ENCODE peak calls at places on chromosomes 4 and X, in six cellular contexts. One of them, this sample, is unnamed.

GRCh38 chrX:45322382-45322781 is 121.7 kb upstream of the DIPK2B start:
- DNase-seq in mesendoderm: peak
- DNase-seq in neuronal stem cell: no peak
- DNase-seq in IMR-90: peak
- DNase-seq in H1: peak
- DNase-seq in H9: peak
- DNase-seq in this sample: peak

GRCh38 chr4:7614350-7614949 is 179.7 kb upstream of the PSAPL1 start:
- DNase-seq in mesendoderm: no peak
- DNase-seq in neuronal stem cell: no peak
- DNase-seq in IMR-90: no peak
- DNase-seq in H1: no peak
- DNase-seq in H9: no peak
- DNase-seq in this sample: no peak

GRCh38 chrX:12971282-12972003 is 3.5 kb upstream of the TMSB4X start:
- DNase-seq in mesendoderm: no peak
- DNase-seq in neuronal stem cell: no peak
- DNase-seq in IMR-90: no peak
- DNase-seq in H1: no peak
- DNase-seq in H9: no peak
- DNase-seq in this sample: no peak

GRCh38 chr4:115090483-115091075 is 22.8 kb downstream of the NDST4 start:
- DNase-seq in mesendoderm: peak
- DNase-seq in neuronal stem cell: peak
- DNase-seq in IMR-90: peak
- DNase-seq in H1: no peak
- DNase-seq in H9: no peak
- DNase-seq in this sample: peak

GRCh38 chr4:102787096-102787867 is 26.5 kb upstream of the MANBA start:
- DNase-seq in mesendoderm: no peak
- DNase-seq in neuronal stem cell: no peak
- DNase-seq in IMR-90: peak
- DNase-seq in H1: no peak
- DNase-seq in H9: no peak
- DNase-seq in this sample: peak

GRCh38 chr4:110667670-110668069 is 44.8 kb upstream of the PITX2 start:
- DNase-seq in mesendoderm: no peak
- DNase-seq in neuronal stem cell: no peak
- DNase-seq in IMR-90: no peak
- DNase-seq in H1: no peak
- DNase-seq in H9: no peak
- DNase-seq in this sample: peak

GRCh38 chrX:38220024-38220935 is at the start of gene SRPX:
- DNase-seq in mesendoderm: peak
- DNase-seq in neuronal stem cell: peak
- DNase-seq in IMR-90: peak
- DNase-seq in H1: no peak
- DNase-seq in H9: peak
- DNase-seq in this sample: peak

GRCh38 chr4:176792348-176793059 is at the start of gene VEGFC:
- DNase-seq in mesendoderm: peak
- DNase-seq in neuronal stem cell: peak
- DNase-seq in IMR-90: peak
- DNase-seq in H1: peak
- DNase-seq in H9: peak
- DNase-seq in this sample: peak

GRCh38 chrX:47146121-47146935 is 1.3 kb downstream of the RBM10 start:
- DNase-seq in mesendoderm: no peak
- DNase-seq in neuronal stem cell: no peak
- DNase-seq in IMR-90: no peak
- DNase-seq in H1: no peak
- DNase-seq in H9: no peak
- DNase-seq in this sample: no peak

GRCh38 chr4:77327151-77327550 is 170.1 kb downstream of the CCNG2 start:
- DNase-seq in mesendoderm: no peak
- DNase-seq in neuronal stem cell: no peak
- DNase-seq in IMR-90: no peak
- DNase-seq in H1: no peak
- DNase-seq in H9: no peak
- DNase-seq in this sample: no peak
- H2BK15ac ChIP-seq in mesendoderm: no peak
- H2BK15ac ChIP-seq in neuronal stem cell: no peak
- H2BK15ac ChIP-seq in IMR-90: no peak
- H2BK15ac ChIP-seq in H1: no peak
- H2BK15ac ChIP-seq in H9: no peak
- H2BK15ac ChIP-seq in this sample: no peak

GRCh38 chr4:152458801-152459302 is 77.0 kb downstream of the FBXW7 start:
- DNase-seq in mesendoderm: no peak
- DNase-seq in neuronal stem cell: no peak
- DNase-seq in IMR-90: peak
- DNase-seq in H1: no peak
- DNase-seq in H9: no peak
- DNase-seq in this sample: peak
- H2BK15ac ChIP-seq in mesendoderm: no peak
- H2BK15ac ChIP-seq in neuronal stem cell: no peak
- H2BK15ac ChIP-seq in IMR-90: no peak
- H2BK15ac ChIP-seq in H1: no peak
- H2BK15ac ChIP-seq in H9: no peak
- H2BK15ac ChIP-seq in this sample: no peak

GRCh38 chrX:153578200-153578835 is 20.6 kb downstream of the CCNQ start:
- DNase-seq in mesendoderm: peak
- DNase-seq in neuronal stem cell: no peak
- DNase-seq in IMR-90: no peak
- DNase-seq in H1: no peak
- DNase-seq in H9: peak
- DNase-seq in this sample: no peak
- H2BK15ac ChIP-seq in mesendoderm: no peak
- H2BK15ac ChIP-seq in neuronal stem cell: no peak
- H2BK15ac ChIP-seq in IMR-90: no peak
- H2BK15ac ChIP-seq in H1: no peak
- H2BK15ac ChIP-seq in H9: no peak
- H2BK15ac ChIP-seq in this sample: no peak

DNA sequence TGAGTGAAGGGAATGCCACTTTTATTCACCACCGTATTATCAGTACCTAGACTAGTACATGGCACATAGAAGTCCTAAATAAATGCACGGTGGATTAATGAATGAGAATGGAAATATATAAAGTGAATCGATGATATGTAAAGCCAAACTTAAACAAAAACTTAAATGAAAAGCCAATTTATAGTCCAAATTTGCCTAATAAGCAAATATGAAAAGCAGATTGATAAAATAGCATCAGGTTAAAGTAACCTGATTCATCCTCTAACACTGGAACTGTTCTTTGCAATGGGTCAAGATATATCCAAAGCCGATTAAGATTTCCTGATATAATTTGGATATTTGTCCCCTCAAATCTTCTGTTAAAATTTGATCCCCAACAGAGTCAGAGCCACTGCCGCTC is 66.9 kb upstream of the MAGEB10 start:
- DNase-seq in mesendoderm: no peak
- DNase-seq in neuronal stem cell: no peak
- DNase-seq in IMR-90: no peak
- DNase-seq in H1: no peak
- DNase-seq in H9: no peak
- DNase-seq in this sample: no peak
- H2BK15ac ChIP-seq in mesendoderm: no peak
- H2BK15ac ChIP-seq in neuronal stem cell: no peak
- H2BK15ac ChIP-seq in IMR-90: no peak
- H2BK15ac ChIP-seq in H1: no peak
- H2BK15ac ChIP-seq in H9: no peak
- H2BK15ac ChIP-seq in this sample: no peak

GRCh38 chrX:153874366-153875125 is 11.4 kb downstream of the L1CAM start:
- DNase-seq in mesendoderm: no peak
- DNase-seq in neuronal stem cell: no peak
- DNase-seq in IMR-90: no peak
- DNase-seq in H1: no peak
- DNase-seq in H9: no peak
- DNase-seq in this sample: no peak
- H2BK15ac ChIP-seq in mesendoderm: no peak
- H2BK15ac ChIP-seq in neuronal stem cell: no peak
- H2BK15ac ChIP-seq in IMR-90: no peak
- H2BK15ac ChIP-seq in H1: no peak
- H2BK15ac ChIP-seq in H9: no peak
- H2BK15ac ChIP-seq in this sample: no peak